ENCODE peak calls at places on chromosome 1, in four cellular contexts. Z is transverse colon, N is fibroblast of lung, R is testis. O is an unnamed sample.
A peak's percentile ranks its signal among the peaks of the same experiment; 100 is the strongest.

GRCh38 chr1:237029240-237029639 is 12.7 kb upstream of the RYR2 start:
- DNase-seq in N (no peak), R (no peak), Z (no peak), O (no peak)

GRCh38 chr1:243705585-243705984 is 144.5 kb downstream of the AKT3 start:
- DNase-seq in R (no peak), Z (no peak), N (no peak), O (no peak)

GRCh38 chr1:14780271-14780670 is 181.8 kb downstream of the KAZN start:
- DNase-seq in N (no peak), R (no peak), Z (no peak), O (no peak)

GRCh38 chr1:174414205-174414604 is 33.6 kb upstream of the GPR52 start:
- DNase-seq in N (no peak), R (no peak), Z (no peak), O (no peak)

GRCh38 chr1:242205622-242206489 is 207.0 kb upstream of the MAP1LC3C start:
- DNase-seq in N (peak; percentile 13), R (no peak), Z (no peak), O (no peak)

GRCh38 chr1:46315669-46316403 is 12.3 kb downstream of the UQCRH start:
- DNase-seq in R (no peak), Z (no peak), N (peak; percentile 63), O (no peak)

GRCh38 chr1:167721617-167722151 is at the start of gene MPZL1:
- DNase-seq in Z (peak; percentile 98), R (peak; percentile 98), N (peak; percentile 99), O (peak; percentile 96)

GRCh38 chr1:44401256-44402228 is 3.5 kb upstream of the RNF220 start:
- DNase-seq in Z (no peak), N (no peak), R (no peak), O (no peak)

GRCh38 chr1:212097360-212097759 is 61.8 kb downstream of the DTL start:
- DNase-seq in Z (no peak), R (no peak), N (no peak), O (no peak)

GRCh38 chr1:212101735-212102134 is 66.2 kb downstream of the DTL start:
- DNase-seq in Z (no peak), N (no peak), R (no peak), O (no peak)

GRCh38 chr1:212098340-212098739 is 62.8 kb downstream of the DTL start:
- DNase-seq in R (no peak), Z (no peak), N (no peak), O (no peak)

GRCh38 chr1:212104586-212105282 is 69.2 kb downstream of the DTL start:
- DNase-seq in R (no peak), Z (no peak), N (no peak), O (no peak)

DNA sequence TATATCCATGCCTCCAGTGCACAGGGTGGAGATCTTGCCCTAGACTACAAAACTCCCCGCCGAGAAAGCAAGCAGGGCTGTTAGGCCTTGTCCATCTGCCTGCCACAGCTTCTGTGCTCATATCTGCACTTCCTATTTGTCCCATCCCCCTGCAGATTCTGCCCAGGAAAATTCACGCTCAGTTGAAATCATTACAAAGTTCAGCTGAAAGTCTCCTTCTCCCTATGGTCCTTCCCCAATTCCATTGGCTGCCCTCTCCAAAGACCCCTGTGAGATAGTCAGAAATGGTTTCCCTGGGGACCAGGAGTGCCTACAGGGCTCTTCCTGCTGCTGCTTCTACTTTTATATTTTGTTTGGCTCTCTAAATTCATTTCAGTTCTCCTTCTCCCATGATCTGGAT is 63.2 kb downstream of the DTL start:
- DNase-seq in R (no peak), N (no peak), Z (no peak), O (no peak)
- H3K27ac ChIP-seq in R (no peak overlapping the region), N (no peak overlapping the region), Z (no peak overlapping the region), O (no peak overlapping the region)

GRCh38 chr1:32816676-32817158 is 441 bp downstream of the YARS1 start:
- DNase-seq in Z (peak; percentile 10), N (peak; percentile 44), R (no peak), O (peak; percentile 3)
- H3K36me3 ChIP-seq in Z (no peaks in the 10 kb centered on the region), N (no peaks in the 10 kb centered on the region), R (no peaks in the 10 kb centered on the region), O (no peaks in the 10 kb centered on the region)

GRCh38 chr1:172442404-172442803 is 1.5 kb downstream of the PIGC start:
- DNase-seq in Z (no peak), N (peak; percentile 7), R (no peak), O (no peak)
- H3K4me3 ChIP-seq in Z (no peak overlapping the region), N (no peak overlapping the region), R (no peak overlapping the region), O (no peak overlapping the region)

GRCh38 chr1:185464788-185465187 is 147.7 kb upstream of the IVNS1ABP start:
- DNase-seq in N (no peak), R (no peak), Z (no peak), O (no peak)

GRCh38 chr1:185459141-185459540 is 142.1 kb upstream of the IVNS1ABP start:
- DNase-seq in N (no peak), R (no peak), Z (no peak), O (no peak)

GRCh38 chr1:185463433-185463832 is 146.4 kb upstream of the IVNS1ABP start:
- DNase-seq in Z (no peak), R (no peak), N (no peak), O (no peak)

GRCh38 chr1:185467125-185467524 is 150.1 kb upstream of the IVNS1ABP start:
- DNase-seq in N (no peak), Z (no peak), R (no peak), O (no peak)

DNA sequence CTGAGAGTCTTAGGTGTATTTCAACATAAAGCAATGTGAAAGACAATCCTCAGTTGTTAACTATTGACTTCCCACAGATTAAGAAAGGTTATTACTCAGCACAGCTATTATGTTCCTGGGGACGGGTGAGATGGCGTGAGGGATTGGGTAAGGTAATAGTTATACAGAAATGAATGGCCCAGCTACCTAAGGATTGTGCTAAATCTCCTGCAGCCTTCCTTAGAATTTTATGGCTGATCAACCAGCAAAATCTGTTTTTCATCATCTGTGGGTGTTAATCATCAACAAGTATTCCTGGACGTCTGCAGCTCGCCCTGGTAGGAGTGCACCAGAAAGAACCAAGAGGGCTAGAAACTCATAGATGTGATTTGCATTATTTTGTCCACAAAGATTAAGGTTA is 146.0 kb upstream of the IVNS1ABP start:
- DNase-seq in R (no peak), N (no peak), Z (no peak), O (no peak)
- H3K27ac ChIP-seq in R (no peak overlapping the region), N (no peak overlapping the region), Z (no peak overlapping the region), O (no peak overlapping the region)

GRCh38 chr1:23757812-23758211 is 14.5 kb downstream of the ELOA start:
- DNase-seq in Z (no peak), R (no peak), N (no peak), O (no peak)
- H3K36me3 ChIP-seq in Z (no peaks in the 10 kb centered on the region), R (no peaks in the 10 kb centered on the region), N (peaks cover 35% of the 10 kb centered on the region), O (peaks cover 44% of the 10 kb centered on the region)

DNA sequence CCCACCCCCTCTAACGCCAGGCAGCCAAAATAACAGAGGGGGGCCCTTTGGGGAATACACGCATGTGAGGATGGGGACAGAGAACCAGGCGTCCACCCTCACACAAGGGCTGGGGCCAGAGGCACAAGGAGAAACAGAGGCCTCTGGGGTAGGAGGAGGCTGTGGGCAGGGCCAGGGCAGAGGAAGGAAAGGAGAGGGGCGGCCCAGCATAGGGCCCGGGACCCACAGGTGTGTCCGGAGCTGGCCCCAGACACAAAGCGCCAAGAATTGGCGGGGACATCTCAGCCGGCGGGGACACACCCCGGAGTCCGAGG is 6.7 kb downstream of the PLEKHG5 start:
- DNase-seq in N (no peak), Z (no peak), R (no peak), O (no peak)
- H3K4me3 ChIP-seq in N (no peak overlapping the region), Z (no peak overlapping the region), R (peak overlapping the region; percentile 55), O (no peak overlapping the region)

GRCh38 chr1:211808475-211808874 is 22.1 kb downstream of the LPGAT1 start:
- DNase-seq in Z (no peak), N (no peak), R (no peak), O (no peak)

GRCh38 chr1:211800925-211801607 is 29.5 kb downstream of the LPGAT1 start:
- DNase-seq in R (no peak), Z (no peak), N (no peak), O (no peak)

DNA sequence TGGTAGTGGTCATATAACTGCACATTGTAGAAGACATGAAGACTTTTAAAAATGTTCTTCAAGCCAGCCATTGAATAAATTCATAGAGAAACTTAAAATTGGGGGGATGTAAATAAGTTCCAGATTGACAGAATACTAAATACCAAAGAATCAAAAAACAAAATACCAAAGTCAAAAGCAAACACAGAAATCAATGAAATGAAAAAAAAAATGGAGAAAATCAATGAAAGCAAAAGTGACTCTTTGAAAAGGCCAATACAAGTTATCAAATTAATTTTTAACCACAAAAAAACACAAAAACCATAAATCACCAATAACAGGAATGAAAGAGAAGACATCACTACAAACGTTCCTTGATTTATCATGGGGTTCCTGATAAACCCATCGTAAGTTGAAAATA is 25.6 kb downstream of the LPGAT1 start:
- DNase-seq in N (no peak), Z (no peak), R (no peak), O (no peak)
- H3K27ac ChIP-seq in N (no peak overlapping the region), Z (no peak overlapping the region), R (no peak overlapping the region), O (no peak overlapping the region)

GRCh38 chr1:54870869-54871268 is 16.1 kb downstream of the DHCR24 start:
- DNase-seq in Z (no peak), R (no peak), N (no peak), O (no peak)

GRCh38 chr1:54871275-54872040 is 15.5 kb downstream of the DHCR24 start:
- DNase-seq in N (no peak), Z (no peak), R (no peak), O (no peak)

GRCh38 chr1:54869173-54869851 is 17.7 kb downstream of the DHCR24 start:
- DNase-seq in Z (no peak), N (no peak), R (no peak), O (no peak)

GRCh38 chr1:54874079-54874830 is 12.7 kb downstream of the DHCR24 start:
- DNase-seq in N (no peak), Z (peak; percentile 25), R (no peak), O (no peak)

DNA sequence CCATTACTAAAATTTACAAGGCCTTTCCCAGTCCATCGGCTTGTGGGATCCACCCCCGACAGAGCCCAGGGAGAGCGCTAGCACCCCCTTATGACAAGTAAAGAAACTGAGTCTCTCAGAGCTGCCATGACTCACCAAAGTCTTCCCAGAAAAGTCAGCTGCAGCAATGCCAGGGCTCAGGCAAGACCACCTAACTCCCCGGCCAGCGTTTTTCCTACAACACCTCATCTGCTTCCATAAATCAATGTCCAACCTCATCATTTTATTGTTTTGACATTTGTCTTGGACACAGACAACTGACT is 15.0 kb downstream of the DHCR24 start:
- DNase-seq in Z (no peak), N (no peak), R (no peak), O (no peak)
- H3K36me3 ChIP-seq in Z (no peaks in the 10 kb centered on the region), N (peaks cover 28% of the 10 kb centered on the region), R (no peaks in the 10 kb centered on the region), O (peaks cover 24% of the 10 kb centered on the region)

DNA sequence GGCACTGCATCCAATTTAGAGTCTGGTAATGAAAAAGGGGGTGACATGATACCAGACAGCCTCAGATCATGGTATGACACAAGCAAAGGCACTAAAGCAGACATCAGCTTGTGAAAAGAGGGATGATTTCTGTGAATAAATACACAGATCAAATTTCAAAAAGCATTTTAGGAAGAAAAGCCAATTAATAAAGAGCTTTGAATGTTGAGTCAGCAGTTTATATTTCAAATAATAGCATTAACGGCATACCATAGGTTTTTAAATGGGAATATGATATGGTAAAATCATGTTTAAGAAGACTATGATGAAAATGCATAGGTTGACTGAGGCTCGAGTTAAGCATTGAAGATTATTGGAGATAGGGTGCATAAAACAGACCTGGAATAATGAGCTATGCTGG is 13.5 kb downstream of the KCNT2 start:
- DNase-seq in N (no peak), R (no peak), Z (no peak), O (no peak)
- H3K4me3 ChIP-seq in N (no peak overlapping the region), R (no peak overlapping the region), Z (no peak overlapping the region), O (no peak overlapping the region)

O was measured in body of pancreas.